ENCODE peak calls at places on chromosomes 2 and 18, in eight cellular contexts. G, E, A, O, S, F, Y and P are unnamed samples. For H3K36me3, the result is how much of the 10 kb centered on the place peaks cover.

GRCh38 chr2:17620841-17621240 is 80.3 kb downstream of the VSNL1 start:
- DNase-seq in G (no peak), A (no peak), O (peak), F (peak), E (no peak), S (no peak), Y (no peak), P (no peak)

GRCh38 chr2:181540421-181540820 is 83.2 kb downstream of the ITGA4 start:
- DNase-seq in S (no peak), F (no peak), G (no peak), O (no peak), A (no peak), Y (no peak), E (no peak), P (no peak)

GRCh38 chr2:164522561-164522981 is 98.7 kb downstream of the GRB14 start:
- DNase-seq in A (no peak), S (no peak), F (no peak), E (no peak), O (peak), G (no peak), Y (no peak), P (no peak)

GRCh38 chr18:51149605-51150429 is 47.7 kb downstream of the MEX3C start:
- DNase-seq in Y (peak), F (peak), E (no peak), S (no peak), G (no peak), O (peak), A (no peak), P (no peak)

GRCh38 chr2:24873619-24874018 is 46.4 kb downstream of the ADCY3 start:
- DNase-seq in G (no peak), F (no peak), O (no peak), A (no peak), Y (no peak), S (no peak), E (no peak), P (no peak)

GRCh38 chr2:156017486-156017885 is 315.0 kb downstream of the NR4A2 start:
- DNase-seq in G (no peak), S (no peak), E (no peak), O (no peak), F (no peak), Y (no peak), A (no peak), P (no peak)

GRCh38 chr18:27964811-27965210 is 212.1 kb downstream of the CDH2 start:
- DNase-seq in E (no peak), F (peak), S (no peak), Y (peak), O (peak), G (no peak), A (no peak), P (no peak)

GRCh38 chr2:130829020-130829419 is 7.7 kb upstream of the ARHGEF4 start:
- DNase-seq in Y (peak), A (no peak), E (no peak), G (no peak), F (peak), O (peak), S (no peak), P (no peak)

GRCh38 chr18:75208055-75208835 is 694 bp downstream of the PTGR3 start:
- DNase-seq in F (peak), S (peak), E (peak), Y (peak), G (peak), O (peak), A (peak), P (no peak)

GRCh38 chr2:173571021-173571821 is 216.5 kb downstream of the CDCA7 start:
- DNase-seq in F (peak), O (peak), S (no peak), A (no peak), Y (peak), E (no peak), G (peak), P (peak)

GRCh38 chr2:39837856-39838453 is 58.9 kb upstream of the THUMPD2 start:
- DNase-seq in O (peak), Y (peak), G (no peak), E (no peak), A (no peak), F (peak), S (no peak), P (no peak)

GRCh38 chr18:62550746-62551145 is 27.9 kb downstream of the ZCCHC2 start:
- DNase-seq in S (no peak), F (no peak), A (no peak), G (no peak), Y (no peak), O (no peak), E (no peak), P (no peak)
- H3K36me3 ChIP-seq in S (under half), F (under half), A (half or more), G (under half), Y (under half), O (under half), E (half or more), P (under half)

GRCh38 chr2:113182471-113183260 is 8.9 kb downstream of the PSD4 start:
- DNase-seq in S (no peak), F (no peak), A (no peak), G (no peak), Y (no peak), E (peak), O (no peak), P (no peak)

GRCh38 chr2:113179446-113180045 is 5.8 kb downstream of the PSD4 start:
- DNase-seq in F (no peak), G (no peak), S (no peak), O (no peak), E (peak), A (no peak), Y (no peak), P (no peak)

GRCh38 chr2:113180131-113180946 is 6.6 kb downstream of the PSD4 start:
- DNase-seq in A (no peak), G (no peak), O (no peak), Y (no peak), F (no peak), S (no peak), E (peak), P (no peak)

GRCh38 chr2:113183264-113183663 is 9.5 kb downstream of the PSD4 start:
- DNase-seq in E (peak), O (no peak), F (no peak), Y (no peak), S (no peak), A (no peak), G (no peak), P (no peak)

GRCh38 chr2:113181491-113182051 is 7.8 kb downstream of the PSD4 start:
- DNase-seq in O (no peak), S (no peak), Y (no peak), A (no peak), G (no peak), E (peak), F (no peak), P (no peak)
- H3K27ac ChIP-seq in O (no peak), S (no peak), Y (no peak), A (no peak), G (no peak), E (no peak), F (no peak), P (no peak)

DNA sequence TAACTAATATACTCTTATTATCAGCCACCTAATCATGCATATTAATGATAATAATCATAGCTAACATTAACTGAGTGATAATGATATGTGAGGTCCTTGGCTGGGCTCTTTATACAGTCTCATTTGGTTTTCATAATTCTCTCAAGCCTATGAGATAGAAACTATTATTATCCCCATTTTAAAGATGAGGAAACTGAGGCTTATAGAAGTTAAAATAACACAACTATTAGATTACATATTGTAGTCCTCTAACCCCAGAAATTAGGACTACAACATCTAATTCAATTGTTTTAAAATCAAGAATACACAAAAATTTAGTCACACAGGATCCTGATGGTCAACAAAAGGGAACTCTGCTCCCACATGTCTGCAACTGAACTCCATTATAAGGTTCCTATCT is 83.6 kb upstream of the ITGB6 start:
- DNase-seq in F (no peak), S (no peak), E (no peak), O (no peak), Y (no peak), G (no peak), A (no peak), P (no peak)
- H3K36me3 ChIP-seq in F (half or more), S (under half), E (under half), O (under half), Y (under half), G (half or more), A (half or more), P (half or more)

GRCh38 chr2:85906748-85907147 is 18.0 kb upstream of the ST3GAL5 start:
- DNase-seq in E (no peak), G (no peak), A (no peak), O (no peak), Y (no peak), S (no peak), F (no peak), P (no peak)

GRCh38 chr2:85907671-85908157 is 18.9 kb upstream of the ST3GAL5 start:
- DNase-seq in G (no peak), A (no peak), E (no peak), O (peak), F (peak), S (no peak), Y (no peak), P (peak)

GRCh38 chr2:85903849-85904248 is 15.1 kb upstream of the ST3GAL5 start:
- DNase-seq in O (no peak), A (no peak), Y (no peak), G (no peak), S (no peak), E (no peak), F (no peak), P (no peak)

GRCh38 chr2:85905187-85905666 is 16.4 kb upstream of the ST3GAL5 start:
- DNase-seq in G (no peak), S (no peak), A (no peak), F (peak), Y (no peak), E (no peak), O (peak), P (no peak)

GRCh38 chr2:85905891-85906290 is 17.1 kb upstream of the ST3GAL5 start:
- DNase-seq in S (no peak), G (no peak), Y (no peak), F (no peak), A (no peak), E (no peak), O (no peak), P (no peak)
- H3K27ac ChIP-seq in S (no peak), G (no peak), Y (no peak), F (no peak), A (no peak), E (peak), O (no peak), P (no peak)

GRCh38 chr2:162573288-162573687 is 229.4 kb downstream of the GCA start:
- DNase-seq in E (no peak), Y (no peak), S (no peak), F (no peak), A (no peak), O (no peak), G (no peak), P (no peak)
- H3K36me3 ChIP-seq in E (under half), Y (under half), S (under half), F (under half), A (under half), O (under half), G (under half), P (under half)

DNA sequence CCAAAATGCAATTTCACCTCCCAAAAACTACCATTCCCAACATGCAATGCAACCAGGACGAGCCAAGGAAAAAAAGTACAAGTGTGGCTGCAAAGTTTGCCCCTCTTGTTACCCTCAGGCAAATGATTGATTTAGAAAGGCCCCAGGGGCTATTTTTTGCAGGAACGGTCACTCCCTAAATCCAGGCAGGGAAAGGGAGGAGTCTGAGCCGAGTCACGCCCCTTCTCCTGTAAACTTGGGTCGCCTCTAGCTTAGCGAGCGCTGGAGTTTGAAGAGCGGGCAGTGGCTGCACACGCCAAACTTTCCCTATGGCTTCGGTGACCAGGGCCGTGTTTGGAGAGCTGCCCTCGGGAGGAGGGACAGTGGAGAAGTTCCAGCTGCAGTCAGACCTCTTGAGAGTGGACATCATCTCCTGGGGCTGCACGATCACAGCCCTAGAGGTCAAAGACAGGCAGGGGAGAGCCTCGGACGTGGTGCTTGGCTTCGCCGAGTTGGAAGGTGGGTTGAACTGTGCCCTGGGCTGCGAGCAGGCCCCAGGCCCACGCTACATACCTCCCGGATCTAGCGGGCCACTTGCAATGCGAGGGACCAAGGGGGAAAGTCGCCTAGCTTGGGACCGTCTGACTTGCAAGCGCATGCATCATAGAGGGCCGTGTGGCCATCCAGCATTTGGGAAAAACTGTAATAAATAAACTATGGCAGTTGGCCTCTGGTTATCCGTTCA is at the start of gene GALM:
- DNase-seq in F (peak), G (peak), Y (peak), E (peak), S (peak), O (peak), A (peak), P (peak)
- H3K27ac ChIP-seq in F (peak), G (peak), Y (peak), E (peak), S (peak), O (peak), A (peak), P (peak)

GRCh38 chr2:200748779-200749178 is 62.9 kb upstream of the BZW1 start:
- DNase-seq in O (no peak), G (no peak), E (no peak), F (no peak), A (no peak), S (no peak), Y (no peak), P (no peak)

GRCh38 chr2:200751786-200752185 is 59.9 kb upstream of the BZW1 start:
- DNase-seq in E (no peak), G (no peak), F (no peak), A (no peak), O (no peak), Y (no peak), S (no peak), P (no peak)

GRCh38 chr2:200749631-200750322 is 61.9 kb upstream of the BZW1 start:
- DNase-seq in Y (no peak), E (no peak), F (peak), O (peak), A (no peak), G (no peak), S (no peak), P (no peak)

GRCh38 chr2:200752332-200752731 is 59.4 kb upstream of the BZW1 start:
- DNase-seq in G (no peak), F (no peak), A (no peak), Y (no peak), E (no peak), S (no peak), O (no peak), P (no peak)

GRCh38 chr2:200750323-200750910 is 61.3 kb upstream of the BZW1 start:
- DNase-seq in O (no peak), E (no peak), S (no peak), F (no peak), Y (no peak), A (no peak), G (no peak), P (no peak)
- H3K36me3 ChIP-seq in O (under half), E (under half), S (under half), F (under half), Y (under half), A (under half), G (under half), P (under half)

DNA sequence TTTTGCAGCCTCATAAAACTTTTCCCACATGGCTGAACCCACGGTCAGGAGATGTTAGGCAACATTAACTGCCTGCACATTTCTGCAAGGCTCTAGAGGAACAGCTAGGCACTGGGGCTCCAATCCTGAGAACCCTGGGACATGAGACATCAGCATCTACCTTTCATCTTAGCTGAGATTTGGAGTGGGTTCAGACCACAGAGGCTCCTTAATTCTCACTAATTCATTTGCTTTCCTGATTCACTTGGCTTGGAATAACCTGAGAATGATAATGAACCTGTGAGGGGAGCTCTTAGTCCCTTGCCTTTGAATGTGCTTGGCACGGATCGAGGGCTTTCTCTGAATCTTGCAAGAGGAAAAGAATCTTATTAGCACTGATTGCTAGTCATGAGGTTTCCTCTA is 266.2 kb downstream of the FIGN start:
- DNase-seq in Y (no peak), A (no peak), E (no peak), O (peak), S (no peak), G (no peak), F (no peak), P (no peak)
- H3K27ac ChIP-seq in Y (no peak), A (no peak), E (no peak), O (no peak), S (no peak), G (no peak), F (no peak), P (no peak)